ENCODE peak calls at places on chromosomes 16 and 17, in four cellular contexts. S, G, Q and P are unnamed samples. For H3K9me3, the result is how much of the 10 kb centered on the place peaks cover.

GRCh38 chr17:31593806-31594205 is 202.3 kb downstream of the RAB11FIP4 start:
- DNase-seq in S (no peak), G (no peak), Q (no peak), P (no peak)

GRCh38 chr16:13594798-13595197 is 325.2 kb upstream of the ERCC4 start:
- DNase-seq in S (no peak), G (no peak), Q (no peak), P (no peak)

GRCh38 chr17:60802377-60802776 is 124.7 kb downstream of the BCAS3 start:
- DNase-seq in S (no peak), G (no peak), Q (no peak), P (no peak)

GRCh38 chr17:10875984-10876555 is 38.2 kb upstream of the PIRT start:
- DNase-seq in S (peak), G (peak), Q (peak), P (no peak)

GRCh38 chr17:62995377-62995885 is 29.4 kb downstream of the TANC2 start:
- DNase-seq in S (peak), G (peak), Q (no peak), P (no peak)

GRCh38 chr17:72249441-72249840 is 128.6 kb downstream of the SOX9 start:
- DNase-seq in S (peak), G (no peak), Q (no peak), P (no peak)

GRCh38 chr17:41977991-41978390 is 11.4 kb downstream of the CNP start:
- DNase-seq in S (no peak), G (no peak), Q (peak), P (no peak)

GRCh38 chr16:76970087-76970744 is 220.8 kb upstream of the MON1B start:
- DNase-seq in S (no peak), G (no peak), Q (no peak), P (no peak)

GRCh38 chr16:17372383-17372782 is 98.4 kb downstream of the XYLT1 start:
- DNase-seq in S (no peak), G (no peak), Q (no peak), P (no peak)

GRCh38 chr16:88405325-88406060 is 22.7 kb downstream of the ZNF469 start:
- DNase-seq in S (no peak), G (no peak), Q (peak), P (no peak)

GRCh38 chr17:66663041-66663494 is 171.8 kb upstream of the CACNG5 start:
- DNase-seq in S (no peak), G (no peak), Q (no peak), P (no peak)

GRCh38 chr17:55089251-55089650 is 120.7 kb downstream of the STXBP4 start:
- DNase-seq in S (no peak), G (no peak), Q (no peak), P (no peak)

GRCh38 chr16:65176603-65177002 is 54.7 kb upstream of the CDH11 start:
- DNase-seq in S (peak), G (no peak), Q (peak), P (peak)

GRCh38 chr17:2259769-2260536 is 43.6 kb downstream of the SMG6 start:
- DNase-seq in S (no peak), G (no peak), Q (no peak), P (peak)

GRCh38 chr17:30372755-30373154 is 6.0 kb upstream of the CPD start:
- DNase-seq in S (no peak), G (peak), Q (no peak), P (no peak)

GRCh38 chr17:28937044-28937729 is 14.1 kb downstream of the PHF12 start:
- DNase-seq in S (no peak), G (no peak), Q (no peak), P (no peak)

GRCh38 chr16:15607700-15608396 is 35.1 kb downstream of the MARF1 start:
- DNase-seq in S (peak), G (no peak), Q (peak), P (peak)

GRCh38 chr16:2776500-2777139 is 460 bp downstream of the ELOB start:
- DNase-seq in S (no peak), G (no peak), Q (no peak), P (peak)

GRCh38 chr16:81071816-81072215 is 5.2 kb downstream of the C16orf46 start:
- DNase-seq in S (no peak), G (peak), Q (no peak), P (no peak)

GRCh38 chr16:51095890-51096626 is 55.0 kb downstream of the SALL1 start:
- DNase-seq in S (no peak), G (no peak), Q (no peak), P (no peak)

GRCh38 chr17:44747566-44747965 is 11.2 kb upstream of the ADAM11 start:
- DNase-seq in S (no peak), G (no peak), Q (no peak), P (no peak)

GRCh38 chr16:10558305-10558704 is 22.1 kb downstream of the EMP2 start:
- DNase-seq in S (no peak), G (no peak), Q (no peak), P (no peak)

GRCh38 chr16:11675561-11676511 is 7.6 kb downstream of the SNN start:
- DNase-seq in S (no peak), G (peak), Q (no peak), P (peak)

GRCh38 chr16:83403751-83404150 is 404.0 kb upstream of the HSBP1 start:
- DNase-seq in S (no peak), G (no peak), Q (no peak), P (no peak)

GRCh38 chr16:23245268-23245667 is 56.8 kb upstream of the SCNN1B start:
- DNase-seq in S (no peak), G (no peak), Q (no peak), P (no peak)

GRCh38 chr16:88983771-88984687 is 7.0 kb upstream of the CBFA2T3 start:
- DNase-seq in S (no peak), G (no peak), Q (no peak), P (no peak)

GRCh38 chr17:27845264-27846041 is 45.1 kb upstream of the NOS2 start:
- DNase-seq in S (no peak), G (no peak), Q (no peak), P (no peak)

GRCh38 chr16:25126820-25127232 is 15.3 kb downstream of the LCMT1 start:
- DNase-seq in S (no peak), G (no peak), Q (no peak), P (no peak)

GRCh38 chr16:54651440-54651839 is 279.2 kb upstream of the IRX5 start:
- DNase-seq in S (no peak), G (no peak), Q (no peak), P (no peak)

GRCh38 chr16:73050115-73051099 is 2.5 kb upstream of the ZFHX3 start:
- DNase-seq in S (no peak), G (no peak), Q (no peak), P (no peak)

GRCh38 chr16:11651796-11652195 is 16.5 kb upstream of the SNN start:
- DNase-seq in S (no peak), G (no peak), Q (no peak), P (no peak)

GRCh38 chr17:45138911-45139532 is 3.5 kb downstream of the ACBD4 start:
- DNase-seq in S (no peak), G (no peak), Q (no peak), P (no peak)

DNA sequence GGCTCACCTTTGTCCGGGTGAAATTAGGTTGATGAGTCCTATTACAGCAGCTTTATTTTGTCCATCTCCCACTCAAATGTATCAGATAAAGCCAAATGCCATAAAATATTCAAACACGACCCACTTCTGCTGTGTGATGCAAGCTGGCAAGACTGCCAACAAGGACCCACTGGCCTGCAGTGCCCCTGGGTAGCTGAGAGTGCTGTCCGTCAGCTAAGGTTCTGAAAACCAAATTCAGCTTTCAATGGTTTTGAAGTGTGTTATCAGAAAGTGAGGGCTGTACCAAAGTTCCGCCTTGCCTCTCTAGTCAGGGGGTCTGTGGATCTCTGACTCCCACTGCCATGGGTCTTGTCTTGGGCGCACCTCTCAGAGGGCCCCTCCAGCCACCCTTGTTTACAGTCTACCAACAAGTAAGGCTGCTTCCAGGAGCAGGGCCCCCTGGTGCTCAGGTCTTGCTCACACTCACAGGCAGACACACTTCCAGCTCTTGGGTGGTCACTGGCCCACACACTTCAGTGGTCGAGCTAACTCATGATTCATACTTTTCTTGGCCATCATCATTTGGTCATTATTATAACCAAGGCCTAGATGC is 10.5 kb upstream of the CCDC182 start:
- DNase-seq in S (no peak), G (no peak), Q (no peak), P (no peak)
- TF ChIP-seq POLR2A in S (no peak), G (no peak), Q (no peak), P (no peak)

GRCh38 chr17:22267019-22267418 is 574.7 kb downstream of the KCNJ18 start:
- DNase-seq in S (no peak), G (no peak), Q (no peak), P (no peak)

GRCh38 chr17:22268214-22268911 is 576.0 kb downstream of the KCNJ18 start:
- DNase-seq in S (no peak), G (no peak), Q (peak), P (no peak)

GRCh38 chr17:22266231-22266630 is 573.9 kb downstream of the KCNJ18 start:
- DNase-seq in S (peak), G (no peak), Q (no peak), P (no peak)

GRCh38 chr17:22270381-22270780 is 578.1 kb downstream of the KCNJ18 start:
- DNase-seq in S (no peak), G (no peak), Q (peak), P (no peak)

GRCh38 chr17:22268912-22269220 is 576.5 kb downstream of the KCNJ18 start:
- DNase-seq in S (no peak), G (no peak), Q (peak), P (no peak)
- H3K9me3 ChIP-seq in S (under half), G (under half), Q (under half), P (under half)

GRCh38 chr16:69325784-69326171 is 4.6 kb downstream of the PDF start:
- DNase-seq in S (peak), G (no peak), Q (no peak), P (no peak)

GRCh38 chr16:69324585-69325253 is 5.7 kb downstream of the PDF start:
- DNase-seq in S (peak), G (no peak), Q (no peak), P (no peak)

GRCh38 chr16:69327585-69328310 is 2.6 kb downstream of the PDF start:
- DNase-seq in S (no peak), G (no peak), Q (no peak), P (peak)

GRCh38 chr16:69324013-69324531 is 6.3 kb downstream of the PDF start:
- DNase-seq in S (peak), G (no peak), Q (peak), P (no peak)

GRCh38 chr16:69326172-69326873 is 4.1 kb downstream of the PDF start:
- DNase-seq in S (no peak), G (no peak), Q (no peak), P (no peak)
- TF ChIP-seq POLR2A in S (no peak), G (no peak), Q (no peak), P (no peak)

DNA sequence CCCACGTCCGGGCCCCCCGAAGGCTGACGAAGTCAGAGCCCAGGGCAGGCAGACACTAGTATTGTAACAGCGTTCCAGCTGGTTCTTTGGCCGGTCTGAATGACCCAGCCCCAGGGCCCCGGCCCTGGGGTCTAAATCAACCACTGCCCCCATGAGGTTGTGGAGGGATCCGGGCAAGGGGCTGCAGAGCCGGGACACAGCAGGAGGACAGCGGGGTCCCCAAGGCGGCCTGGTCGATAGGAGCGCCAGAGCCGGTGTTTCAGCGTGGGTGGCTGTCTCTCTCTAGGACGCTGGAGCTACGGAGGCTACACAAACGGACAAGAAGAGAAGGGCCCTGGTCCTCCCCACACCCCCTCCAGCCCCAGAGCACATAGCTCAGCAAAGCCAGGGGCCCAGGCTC is 101.8 kb downstream of the RBFOX3 start:
- DNase-seq in S (no peak), G (no peak), Q (no peak), P (no peak)
- H3K9me3 ChIP-seq in S (under half), G (under half), Q (under half), P (under half)

DNA sequence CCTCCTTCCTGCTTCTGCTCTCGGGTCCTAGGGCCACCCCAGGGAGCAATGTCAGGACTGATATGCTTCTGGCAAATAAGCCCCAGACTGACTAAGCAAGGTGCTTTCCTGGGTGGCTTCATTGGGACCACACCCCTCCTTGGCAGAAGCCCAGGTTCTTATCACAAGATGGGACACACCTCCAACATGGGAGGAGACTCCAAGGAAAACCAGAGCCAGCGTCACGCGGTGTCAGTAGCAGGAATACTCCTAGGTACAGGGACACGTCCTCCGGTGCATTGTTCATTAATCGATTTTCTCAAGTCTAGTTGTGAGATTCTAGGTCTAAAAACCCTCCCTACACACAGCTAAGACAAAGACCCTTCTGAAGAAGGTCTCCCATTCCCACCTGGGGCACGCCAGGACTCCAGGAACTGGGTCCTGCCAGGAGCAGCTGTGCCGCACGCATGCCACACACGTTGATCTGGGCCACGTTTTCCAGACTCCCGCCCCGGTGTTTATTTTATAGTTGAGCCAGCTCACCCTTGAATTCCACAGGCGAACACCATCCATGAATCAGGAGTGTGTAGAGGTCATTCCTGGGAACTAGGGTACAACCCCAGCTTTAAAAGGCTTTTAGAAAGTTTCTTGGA is 30.8 kb downstream of the FA2H start:
- DNase-seq in S (peak), G (peak), Q (no peak), P (no peak)
- TF ChIP-seq POLR2A in S (no peak), G (peak), Q (no peak), P (peak)

GRCh38 chr16:35746963-35747657 is 2287.7 kb downstream of the TP53TG3F start:
- DNase-seq in S (no peak), G (no peak), Q (no peak), P (no peak)
- H3K9me3 ChIP-seq in S (under half), G (under half), Q (under half), P (under half)

GRCh38 chr16:29820730-29821662 is 734 bp downstream of the MVP start:
- DNase-seq in S (peak), G (no peak), Q (peak), P (no peak)
- TF ChIP-seq POLR2A in S (no peak), G (peak), Q (no peak), P (peak)

GRCh38 chr16:35447010-35447558 is 1987.7 kb downstream of the TP53TG3F start:
- DNase-seq in S (no peak), G (no peak), Q (no peak), P (no peak)

GRCh38 chr16:35452471-35452870 is 1993.1 kb downstream of the TP53TG3F start:
- DNase-seq in S (no peak), G (no peak), Q (no peak), P (no peak)

GRCh38 chr16:35450648-35451047 is 1991.2 kb downstream of the TP53TG3F start:
- DNase-seq in S (no peak), G (no peak), Q (no peak), P (no peak)

GRCh38 chr16:35449663-35450062 is 1990.3 kb downstream of the TP53TG3F start:
- DNase-seq in S (no peak), G (no peak), Q (no peak), P (no peak)
- H3K9me3 ChIP-seq in S (under half), G (under half), Q (under half), P (under half)

GRCh38 chr16:67517661-67518423 is 10.8 kb upstream of the RIPOR1 start:
- DNase-seq in S (no peak), G (no peak), Q (no peak), P (no peak)

GRCh38 chr16:67525176-67525860 is 3.3 kb upstream of the RIPOR1 start:
- DNase-seq in S (no peak), G (no peak), Q (no peak), P (no peak)

GRCh38 chr16:67518676-67519075 is 10.0 kb upstream of the RIPOR1 start:
- DNase-seq in S (no peak), G (no peak), Q (no peak), P (no peak)

GRCh38 chr16:67517178-67517492 is 11.5 kb upstream of the RIPOR1 start:
- DNase-seq in S (no peak), G (no peak), Q (no peak), P (no peak)

DNA sequence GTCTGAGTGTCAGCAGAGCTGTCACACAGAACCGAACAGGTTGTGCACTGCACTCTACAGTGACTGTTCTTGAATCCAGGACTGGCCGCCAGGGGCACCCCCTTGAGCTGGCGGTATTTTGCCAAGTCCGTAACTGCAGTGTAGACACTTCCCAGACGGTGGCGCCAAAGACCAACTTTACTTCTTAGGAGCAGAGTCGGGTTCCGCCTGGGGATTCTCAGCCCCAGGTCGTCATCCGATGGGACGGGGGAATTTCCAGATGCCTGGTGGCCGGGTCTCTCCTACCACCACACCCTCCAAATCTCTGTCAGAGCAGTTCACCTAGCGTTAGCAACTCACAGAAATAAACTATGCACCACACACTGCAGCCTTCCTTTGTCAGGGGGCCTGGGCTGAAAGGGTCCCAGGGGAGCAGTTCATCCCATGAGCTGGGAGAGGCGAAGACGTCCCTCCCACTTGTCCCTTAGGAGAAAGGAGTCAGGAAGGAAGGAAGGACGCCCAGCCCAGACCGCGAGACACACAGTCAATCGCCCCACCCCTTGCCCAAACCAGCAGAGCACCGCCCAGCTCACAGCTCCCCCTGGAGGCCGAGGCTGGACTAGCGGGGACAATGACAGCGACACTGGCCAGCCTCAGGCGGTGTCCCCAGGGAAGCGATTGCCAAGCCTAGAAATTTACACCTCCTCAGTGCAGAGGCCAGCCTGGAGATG is 7.4 kb upstream of the RIPOR1 start:
- DNase-seq in S (peak), G (peak), Q (peak), P (peak)
- TF ChIP-seq POLR2A in S (no peak), G (no peak), Q (no peak), P (no peak)

DNA sequence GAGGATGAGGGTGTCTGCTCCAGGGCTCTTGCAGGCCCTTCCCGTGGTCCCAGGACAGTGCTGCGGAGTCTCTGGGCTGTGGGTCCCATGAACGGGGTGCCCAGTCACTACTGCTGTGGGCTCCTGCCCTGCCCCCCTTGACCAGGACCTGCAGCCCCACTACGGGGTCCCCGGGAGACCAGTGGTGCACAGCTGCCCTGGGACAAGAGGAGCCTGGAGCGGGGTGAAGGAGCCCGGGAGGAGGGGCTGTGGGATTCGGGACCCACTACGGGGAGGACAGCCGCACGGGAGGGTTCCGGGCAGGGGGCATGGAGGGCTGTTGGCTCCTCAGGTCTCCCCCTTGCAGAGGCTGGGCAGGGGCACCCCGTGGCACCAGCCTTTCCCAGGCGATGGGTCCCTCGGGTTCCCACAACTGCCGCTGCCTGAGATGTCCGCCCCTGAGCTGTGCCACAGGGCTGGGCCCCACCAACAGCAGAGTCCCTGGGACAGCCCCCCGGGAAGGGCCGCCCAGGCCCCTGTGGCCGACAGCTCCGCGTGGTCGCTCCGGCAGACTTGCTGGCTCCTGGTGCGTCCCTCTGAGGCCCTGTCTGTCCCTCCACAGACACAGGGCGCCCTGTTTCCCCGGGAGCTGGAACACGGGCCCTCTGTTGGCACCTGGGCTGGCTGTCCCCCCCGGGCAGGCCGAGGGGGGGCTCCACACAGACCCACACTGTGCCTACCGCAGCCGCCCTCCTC is 52.1 kb upstream of the GNG13 start:
- DNase-seq in S (no peak), G (no peak), Q (no peak), P (no peak)
- H3K9me3 ChIP-seq in S (under half), G (under half), Q (under half), P (under half)